ENCODE peak calls at places on chromosomes 4 and X, in ten cellular contexts. V, Q, N, M, E, T, Y, Z, D and S are unnamed samples.
A peak's percentile ranks its signal among the peaks of the same experiment; 100 is the strongest.

GRCh38 chr4:134622194-134622593 is 420.6 kb upstream of the PABPC4L start:
- DNase-seq in V (no peak), Q (no peak), N (no peak), M (no peak), E (no peak), T (no peak), Y (no peak), Z (no peak), D (no peak), S (no peak)

GRCh38 chr4:93370256-93370655 is 458.3 kb upstream of the ATOH1 start:
- DNase-seq in V (no peak), Q (no peak), N (no peak), M (no peak), E (no peak), T (no peak), Y (no peak), Z (no peak), D (no peak), S (no peak)

GRCh38 chr4:115042496-115042895 is 70.9 kb downstream of the NDST4 start:
- DNase-seq in V (no peak), Q (no peak), N (no peak), M (no peak), E (no peak), T (no peak), Y (no peak), Z (no peak), D (peak; percentile 6), S (no peak)

GRCh38 chr4:186204611-186205144 is 13.3 kb downstream of the CYP4V2 start:
- DNase-seq in V (no peak), Q (no peak), N (no peak), M (no peak), E (no peak), T (no peak), Y (no peak), Z (peak; percentile 44), D (no peak), S (no peak)

GRCh38 chr4:1039493-1040343 is 28.3 kb downstream of the FGFRL1 start:
- DNase-seq in V (no peak), Q (no peak), N (no peak), M (no peak), E (peak; percentile 61), T (peak; percentile 36), Y (no peak), Z (peak; percentile 77), D (no peak), S (no peak)

GRCh38 chr4:6673660-6674499 is 19.8 kb upstream of the S100P start:
- DNase-seq in V (peak; percentile 91), Q (peak; percentile 94), N (peak; percentile 96), M (peak; percentile 82), E (peak; percentile 94), T (peak; percentile 95), Y (peak; percentile 97), Z (peak; percentile 97), D (peak; percentile 96), S (peak; percentile 67)

GRCh38 chr4:68948985-68949384 is 2.6 kb downstream of the UGT2A3 start:
- DNase-seq in V (no peak), Q (no peak), N (no peak), M (no peak), E (no peak), T (no peak), Y (no peak), Z (no peak), D (no peak), S (no peak)

GRCh38 chr4:14771504-14772175 is 230.6 kb upstream of the CPEB2 start:
- DNase-seq in V (no peak), Q (no peak), N (no peak), M (no peak), E (no peak), T (no peak), Y (no peak), Z (no peak), D (no peak), S (no peak)

DNA sequence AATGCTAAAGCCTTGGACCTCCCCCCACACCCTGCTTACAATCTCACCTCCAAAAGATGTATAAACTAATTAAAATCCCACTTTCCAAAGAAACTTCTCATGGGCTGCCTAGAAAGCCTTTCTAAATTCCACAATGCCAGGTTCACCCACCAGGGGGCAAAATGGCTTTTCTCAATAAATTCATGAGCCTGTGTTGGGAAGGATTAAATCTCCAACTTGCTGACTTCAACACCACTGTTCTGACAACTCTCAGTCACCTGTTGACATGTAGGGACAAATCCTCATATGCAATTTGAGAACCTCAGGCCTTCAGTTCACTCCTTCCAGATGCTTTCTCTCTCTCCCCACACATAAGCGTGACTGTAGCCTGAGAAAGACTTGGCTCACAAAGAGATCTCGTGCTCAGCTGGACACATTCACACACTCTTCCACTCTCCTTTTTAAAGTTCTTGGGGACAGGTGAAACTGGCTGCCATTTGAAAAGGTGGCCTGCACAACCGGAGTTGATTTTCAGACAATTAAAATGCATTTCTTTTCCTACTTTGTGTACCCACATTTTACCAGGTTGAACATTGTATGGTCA is 88.6 kb upstream of the PRPS2 start:
- DNase-seq in V (no peak), Q (peak; percentile 22), N (no peak), M (peak; percentile 14), E (no peak), T (peak; percentile 10), Y (no peak), Z (no peak), D (peak; percentile 17), S (no peak)
- TF ChIP-seq CTCF in V (no peak), Q (peak; percentile 40), N (peak; percentile 59), M (peak; percentile 57), E (peak; percentile 24), T (peak; percentile 30), Y (peak; percentile 33), Z (peak; percentile 11), D (peak; percentile 27), S (no peak)

GRCh38 chrX:29478336-29479069 is 736.9 kb upstream of the MAGEB2 start:
- DNase-seq in V (no peak), Q (peak; percentile 21), N (peak; percentile 46), M (peak; percentile 23), E (peak; percentile 7), T (peak; percentile 50), Y (peak; percentile 62), Z (peak; percentile 54), D (peak; percentile 70), S (no peak)
- TF ChIP-seq CTCF in V (no peak), Q (peak; percentile 61), N (peak; percentile 90), M (peak; percentile 83), E (peak; percentile 64), T (peak; percentile 58), Y (peak; percentile 83), Z (peak; percentile 47), D (peak; percentile 63), S (no peak)

GRCh38 chrX:119189115-119189514 is 47.0 kb upstream of the PGRMC1 start:
- DNase-seq in V (no peak), Q (no peak), N (no peak), M (no peak), E (no peak), T (no peak), Y (no peak), Z (no peak), D (no peak), S (no peak)
- TF ChIP-seq CTCF in V (no peak), Q (no peak), N (peak; percentile 24), M (no peak), E (no peak), T (no peak), Y (no peak), Z (no peak), D (no peak), S (no peak)

GRCh38 chr4:168856312-168856711 is 153.7 kb downstream of the CBR4 start:
- DNase-seq in V (no peak), Q (no peak), N (no peak), M (no peak), E (peak; percentile 91), T (peak; percentile 90), Y (no peak), Z (no peak), D (no peak), S (no peak)

GRCh38 chr4:168854216-168854921 is 155.7 kb downstream of the CBR4 start:
- DNase-seq in V (no peak), Q (no peak), N (no peak), M (no peak), E (no peak), T (peak; percentile 53), Y (no peak), Z (no peak), D (no peak), S (no peak)

GRCh38 chr4:168859100-168859499 is 151.0 kb downstream of the CBR4 start:
- DNase-seq in V (no peak), Q (no peak), N (no peak), M (no peak), E (no peak), T (no peak), Y (no peak), Z (no peak), D (no peak), S (no peak)

GRCh38 chr4:168857546-168858314 is 152.3 kb downstream of the CBR4 start:
- DNase-seq in V (no peak), Q (no peak), N (no peak), M (no peak), E (peak; percentile 93), T (peak; percentile 83), Y (no peak), Z (no peak), D (no peak), S (no peak)

DNA sequence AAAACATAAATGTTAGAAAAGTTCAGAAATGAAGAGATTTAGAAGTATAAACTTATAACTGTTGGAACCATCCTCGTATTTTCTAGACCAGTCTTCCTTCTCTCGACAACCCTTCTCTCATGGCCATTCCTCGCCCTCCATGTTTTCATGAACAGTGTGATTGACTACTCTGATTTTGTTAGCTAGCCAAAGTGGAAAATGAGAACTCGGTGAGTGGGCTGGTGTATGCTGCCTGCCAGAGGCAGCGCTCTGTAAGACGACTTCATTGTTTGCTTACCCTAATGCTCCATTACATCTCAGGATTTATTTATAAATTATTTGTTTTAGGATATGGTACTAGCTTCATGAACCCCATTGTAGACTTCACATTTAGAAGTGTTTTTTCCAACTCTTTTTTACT is 153.0 kb downstream of the CBR4 start:
- DNase-seq in V (no peak), Q (no peak), N (no peak), M (no peak), E (no peak), T (no peak), Y (no peak), Z (no peak), D (no peak), S (no peak)
- TF ChIP-seq CTCF in V (no peak), Q (no peak), N (no peak), M (no peak), E (peak; percentile 27), T (no peak), Y (no peak), Z (no peak), D (no peak), S (no peak)